ENCODE peak calls at places on chromosomes 7 and 10, in five cellular contexts. U is GM23338, F is Peyer's patch, S is fibroblast of villous mesenchyme, X is astrocyte. H is an unnamed sample.

GRCh38 chr7:106070567-106071254 is 41.4 kb downstream of the SYPL1 start:
- DNase-seq in U (no peak), F (no peak), S (no peak), X (no peak), H (no peak)

GRCh38 chr10:86971146-86971991 is 3.1 kb downstream of the ADIRF start:
- DNase-seq in U (peak), F (peak), S (peak), X (peak), H (peak)

GRCh38 chr7:87625101-87625500 is 3.1 kb upstream of the RUNDC3B start:
- DNase-seq in U (no peak), F (no peak), S (no peak), X (no peak), H (no peak)

GRCh38 chr7:37476428-37476827 is 27.8 kb upstream of the ELMO1 start:
- DNase-seq in U (no peak), F (no peak), S (no peak), X (no peak), H (no peak)

GRCh38 chr10:43227911-43228782 is 38.7 kb downstream of the RASGEF1A start:
- DNase-seq in U (no peak), F (no peak), S (no peak), X (no peak), H (no peak)

GRCh38 chr7:9600974-9601373 is 1167.6 kb downstream of the NXPH1 start:
- DNase-seq in U (peak), F (no peak), S (no peak), X (no peak), H (no peak)

GRCh38 chr7:155426543-155427410 is 31.2 kb upstream of the EN2 start:
- DNase-seq in U (no peak), F (no peak), S (no peak), X (no peak), H (no peak)

GRCh38 chr7:97024209-97025129 is at the start of gene DLX5:
- DNase-seq in U (peak), F (no peak), S (peak), X (peak), H (peak)

GRCh38 chr7:93430917-93431588 is 143.5 kb downstream of the CALCR start:
- DNase-seq in U (no peak), F (peak), S (no peak), X (no peak), H (no peak)

GRCh38 chr10:133528845-133529575 is 1.8 kb downstream of the CYP2E1 start:
- DNase-seq in U (peak), F (no peak), S (peak), X (peak), H (peak)

GRCh38 chr10:118452098-118452497 is 110.0 kb upstream of the FAM204A start:
- DNase-seq in U (no peak), F (no peak), S (no peak), X (no peak), H (no peak)

GRCh38 chr10:95308389-95309302 is 17.8 kb upstream of the PDLIM1 start:
- DNase-seq in U (no peak), F (peak), S (peak), X (peak), H (peak)

GRCh38 chr7:5393748-5394147 is 29.9 kb downstream of the TNRC18 start:
- DNase-seq in U (no peak), F (no peak), S (no peak), X (no peak), H (no peak)

GRCh38 chr10:67156239-67156638 is 230.4 kb downstream of the LRRTM3 start:
- DNase-seq in U (no peak), F (no peak), S (no peak), X (no peak), H (no peak)

GRCh38 chr7:50792342-50793114 is 9.8 kb upstream of the GRB10 start:
- DNase-seq in U (peak), F (no peak), S (peak), X (peak), H (peak)

GRCh38 chr7:47582748-47583740 is 1.1 kb upstream of the TNS3 start:
- DNase-seq in U (no peak), F (no peak), S (no peak), X (peak), H (no peak)

GRCh38 chr10:121459765-121460453 is 138.3 kb downstream of the FGFR2 start:
- DNase-seq in U (no peak), F (no peak), S (no peak), X (peak), H (no peak)

GRCh38 chr7:32255036-32255435 is 184.8 kb upstream of the PDE1C start:
- DNase-seq in U (peak), F (no peak), S (no peak), X (no peak), H (no peak)

GRCh38 chr7:19016140-19016539 is 101.3 kb downstream of the TWIST1 start:
- DNase-seq in U (peak), F (no peak), S (no peak), X (peak), H (peak)

GRCh38 chr7:44104880-44105771 is 981 bp downstream of the AEBP1 start:
- DNase-seq in U (peak), F (no peak), S (peak), X (peak), H (peak)

GRCh38 chr10:74363727-74364126 is 212.7 kb downstream of the ADK start:
- DNase-seq in U (no peak), F (no peak), S (no peak), X (no peak), H (no peak)

GRCh38 chr7:28311670-28312069 is 100.6 kb upstream of the CREB5 start:
- DNase-seq in U (peak), F (no peak), S (no peak), X (no peak), H (no peak)

GRCh38 chr10:35882422-35883150 is 240.5 kb upstream of the FZD8 start:
- DNase-seq in U (peak), F (no peak), S (no peak), X (no peak), H (no peak)
- TF ChIP-seq CTCF in U (peak), F (no peak), S (peak), X (no peak), H (no peak)

GRCh38 chr10:44675086-44675874 is 235.9 kb upstream of the TMEM72 start:
- DNase-seq in U (no peak), F (no peak), S (no peak), X (peak), H (peak)

GRCh38 chr10:44674536-44674935 is 236.6 kb upstream of the TMEM72 start:
- DNase-seq in U (no peak), F (no peak), S (no peak), X (no peak), H (peak)

GRCh38 chr10:44671321-44671720 is 239.8 kb upstream of the TMEM72 start:
- DNase-seq in U (no peak), F (no peak), S (no peak), X (no peak), H (no peak)

GRCh38 chr10:44668336-44668735 is 242.8 kb upstream of the TMEM72 start:
- DNase-seq in U (no peak), F (no peak), S (no peak), X (no peak), H (no peak)

GRCh38 chr10:44673245-44673999 is 237.7 kb upstream of the TMEM72 start:
- DNase-seq in U (no peak), F (no peak), S (peak), X (no peak), H (no peak)
- H3K4me3 ChIP-seq in U (no peak), F (no peak), S (no peak), X (no peak), H (no peak)

GRCh38 chr7:118846977-118847376 is 622.5 kb downstream of the ANKRD7 start:
- DNase-seq in U (no peak), F (no peak), S (no peak), X (no peak), H (no peak)
- TF ChIP-seq CTCF in U (no peak), F (no peak), S (no peak), X (no peak), H (no peak)

GRCh38 chr7:71612892-71613291 is 480.9 kb downstream of the GALNT17 start:
- DNase-seq in U (no peak), F (no peak), S (no peak), X (no peak), H (no peak)
- H3K4me3 ChIP-seq in U (no peak), F (no peak), S (no peak), X (no peak), H (no peak)

GRCh38 chr10:69951658-69952057 is 101.0 kb upstream of the MACROH2A2 start:
- DNase-seq in U (no peak), F (no peak), S (no peak), X (no peak), H (no peak)

GRCh38 chr10:69949770-69950169 is 102.9 kb upstream of the MACROH2A2 start:
- DNase-seq in U (no peak), F (no peak), S (no peak), X (no peak), H (no peak)

GRCh38 chr10:69944761-69945160 is 107.9 kb upstream of the MACROH2A2 start:
- DNase-seq in U (no peak), F (no peak), S (no peak), X (no peak), H (no peak)

GRCh38 chr10:69952069-69952800 is 100.4 kb upstream of the MACROH2A2 start:
- DNase-seq in U (no peak), F (no peak), S (no peak), X (no peak), H (no peak)

DNA sequence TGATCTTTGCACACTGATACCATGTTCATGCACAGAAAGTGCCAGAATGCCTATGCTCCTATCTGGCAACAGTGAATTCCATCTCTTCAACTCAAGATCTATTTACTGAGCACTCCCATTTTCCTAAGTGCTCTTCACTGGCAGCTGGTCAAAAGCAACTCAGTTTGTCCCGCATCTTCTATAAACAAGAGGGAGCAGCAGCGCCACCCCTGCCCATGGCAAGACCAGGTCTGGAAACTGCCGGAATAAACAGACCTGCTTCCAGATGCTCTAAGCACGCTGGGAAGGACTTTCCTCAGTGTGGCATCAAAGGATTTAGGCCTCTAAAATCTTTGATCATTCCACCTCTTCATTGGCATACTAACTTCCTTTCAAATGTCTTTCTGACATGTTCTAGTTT is 104.4 kb upstream of the MACROH2A2 start:
- DNase-seq in U (peak), F (no peak), S (no peak), X (no peak), H (no peak)
- TF ChIP-seq CTCF in U (peak), F (no peak), S (no peak), X (no peak), H (no peak)

GRCh38 chr7:125059861-125060456 is 130.3 kb upstream of the POT1 start:
- DNase-seq in U (no peak), F (no peak), S (peak), X (peak), H (peak)

GRCh38 chr7:125061776-125062397 is 132.3 kb upstream of the POT1 start:
- DNase-seq in U (no peak), F (no peak), S (peak), X (peak), H (peak)

GRCh38 chr7:125065546-125065945 is 135.9 kb upstream of the POT1 start:
- DNase-seq in U (no peak), F (no peak), S (no peak), X (no peak), H (no peak)
- H3K4me3 ChIP-seq in U (no peak), F (no peak), S (no peak), X (no peak), H (no peak)